ENCODE peak calls at places on chromosome 21, in four cellular contexts. I, S, F and D are unnamed samples.

GRCh38 chr21:43829575-43830119 is 35.4 kb upstream of the AGPAT3 start:
- DNase-seq in S (no peak), F (no peak), I (no peak), D (no peak)

GRCh38 chr21:46509760-46510159 is 51.1 kb downstream of the DIP2A start:
- DNase-seq in F (no peak), S (peak), I (no peak), D (no peak)

GRCh38 chr21:31449912-31450535 is 106.0 kb upstream of the TIAM1 start:
- DNase-seq in S (no peak), I (no peak), F (no peak), D (no peak)

GRCh38 chr21:18285379-18285778 is 40.7 kb downstream of the CHODL start:
- DNase-seq in F (no peak), I (no peak), S (no peak), D (no peak)

GRCh38 chr21:42309753-42310213 is 5.4 kb downstream of the TFF3 start:
- DNase-seq in I (no peak), F (peak), S (peak), D (peak)

GRCh38 chr21:35559881-35560280 is 500.4 kb downstream of the SETD4 start:
- DNase-seq in I (no peak), F (no peak), S (peak), D (no peak)

GRCh38 chr21:15848632-15849031 is 118.8 kb downstream of the USP25 start:
- DNase-seq in I (no peak), S (peak), F (no peak), D (no peak)

GRCh38 chr21:34536311-34536710 is 24.3 kb upstream of the KCNE1 start:
- DNase-seq in F (no peak), S (peak), I (no peak), D (no peak)

GRCh38 chr21:35011681-35012080 is 37.4 kb downstream of the RUNX1 start:
- DNase-seq in S (peak), F (no peak), I (no peak), D (no peak)

GRCh38 chr21:45560106-45561021 is 18.1 kb upstream of the SLC19A1 start:
- DNase-seq in I (peak), F (no peak), S (no peak), D (no peak)

GRCh38 chr21:44897326-44898010 is 23.2 kb downstream of the ITGB2 start:
- DNase-seq in S (no peak), F (no peak), I (no peak), D (no peak)

GRCh38 chr21:38819719-38820147 is 14.0 kb downstream of the ETS2 start:
- DNase-seq in F (no peak), I (no peak), S (peak), D (no peak)

GRCh38 chr21:45655071-45655470 is 11.5 kb downstream of the PCBP3 start:
- DNase-seq in F (no peak), S (peak), I (no peak), D (no peak)

GRCh38 chr21:32515869-32516268 is 69.5 kb downstream of the TCP10L start:
- DNase-seq in I (no peak), S (peak), F (no peak), D (no peak)

GRCh38 chr21:37149411-37149810 is 76.4 kb downstream of the TTC3 start:
- DNase-seq in S (peak), F (no peak), I (no peak), D (no peak)

GRCh38 chr21:15522148-15522547 is 207.6 kb upstream of the USP25 start:
- DNase-seq in I (no peak), S (no peak), F (no peak), D (no peak)

GRCh38 chr21:14480601-14481000 is 65.5 kb downstream of the SAMSN1 start:
- DNase-seq in I (no peak), S (no peak), F (no peak), D (no peak)

GRCh38 chr21:34274001-34274400 is 89.8 kb upstream of the KCNE2 start:
- DNase-seq in I (no peak), F (no peak), S (peak), D (no peak)

GRCh38 chr21:28875078-28875477 is 117.6 kb downstream of the LTN1 start:
- DNase-seq in S (peak), F (no peak), I (no peak), D (no peak)

GRCh38 chr21:42923553-42924432 is 1.6 kb downstream of the ERVH48-1 start:
- DNase-seq in S (peak), I (no peak), F (peak), D (peak)

GRCh38 chr21:31993826-31994791 is 121.3 kb downstream of the HUNK start:
- DNase-seq in I (no peak), F (no peak), S (no peak), D (no peak)

GRCh38 chr21:33762798-33763572 is 120.7 kb downstream of the ITSN1 start:
- DNase-seq in S (peak), I (no peak), F (no peak), D (no peak)

GRCh38 chr21:41171210-41171609 is 3.2 kb downstream of the BACE2 start:
- DNase-seq in I (peak), S (peak), F (no peak), D (no peak)

GRCh38 chr21:37626320-37626719 is 259.7 kb downstream of the DYRK1A start:
- DNase-seq in F (no peak), I (no peak), S (no peak), D (no peak)